ENCODE peak calls at places on chromosomes 3 and 15, in five cellular contexts. Y is mesenchymal stem cell, Q is aorta, X is colonic mucosa, J is suprapubic skin. I is an unnamed sample.

GRCh38 chr15:99474981-99475753 is 90.6 kb upstream of the MEF2A start:
- DNase-seq in J (no peak), Q (no peak), X (no peak), Y (peak), I (no peak)

GRCh38 chr3:14508966-14509795 is 31.0 kb downstream of the GRIP2 start:
- DNase-seq in Y (peak), X (peak), J (peak), Q (peak), I (peak)

GRCh38 chr15:58473720-58474119 is 41.9 kb downstream of the LIPC start:
- DNase-seq in J (no peak), Y (peak), Q (no peak), X (no peak), I (no peak)

GRCh38 chr15:78360426-78360825 is 20.3 kb downstream of the CRABP1 start:
- DNase-seq in Y (no peak), Q (no peak), J (no peak), X (no peak), I (no peak)

GRCh38 chr3:5646030-5646368 is 458.5 kb downstream of the EDEM1 start:
- DNase-seq in Q (no peak), J (no peak), X (no peak), Y (no peak), I (no peak)

GRCh38 chr3:9224490-9224889 is 25.0 kb downstream of the SRGAP3 start:
- DNase-seq in J (no peak), X (no peak), Q (no peak), Y (no peak), I (peak)

GRCh38 chr3:153714588-153715285 is 406.5 kb upstream of the ARHGEF26 start:
- DNase-seq in Y (no peak), Q (no peak), X (no peak), J (no peak), I (no peak)

GRCh38 chr3:187833799-187834578 is 88.7 kb upstream of the BCL6 start:
- DNase-seq in Y (no peak), J (no peak), Q (no peak), X (no peak), I (no peak)

GRCh38 chr3:55609230-55610100 is 122.4 kb upstream of the WNT5A start:
- DNase-seq in J (no peak), Q (no peak), Y (no peak), X (no peak), I (no peak)

GRCh38 chr3:17529677-17530076 is 212.8 kb downstream of the TBC1D5 start:
- DNase-seq in Y (no peak), J (no peak), X (no peak), Q (no peak), I (no peak)

GRCh38 chr3:32613183-32613582 is 42.5 kb upstream of the DYNC1LI1 start:
- DNase-seq in X (no peak), Q (no peak), J (no peak), Y (no peak), I (peak)

GRCh38 chr3:19937459-19938362 is 3.7 kb upstream of the EFHB start:
- DNase-seq in Q (no peak), Y (peak), J (no peak), X (no peak), I (no peak)

GRCh38 chr3:132228923-132229322 is 88.3 kb upstream of the ACP3 start:
- DNase-seq in Q (no peak), X (no peak), Y (peak), J (no peak), I (no peak)

GRCh38 chr15:35181538-35181937 is 96.4 kb upstream of the NANOGP8 start:
- DNase-seq in J (no peak), X (no peak), Y (peak), Q (no peak), I (peak)

GRCh38 chr15:80182611-80183210 is 29.9 kb downstream of the FAH start:
- DNase-seq in J (no peak), Q (no peak), X (no peak), Y (peak), I (peak)

GRCh38 chr3:111521881-111522280 is 20.1 kb upstream of the CD96 start:
- DNase-seq in J (no peak), X (no peak), Y (peak), Q (no peak), I (no peak)

GRCh38 chr3:143786229-143787199 is 61.8 kb downstream of the SLC9A9 start:
- DNase-seq in J (no peak), X (no peak), Q (peak), Y (no peak), I (peak)

GRCh38 chr3:125693887-125694286 is 98.6 kb upstream of the OSBPL11 start:
- DNase-seq in Q (no peak), J (no peak), Y (no peak), X (no peak), I (no peak)

GRCh38 chr3:36365829-36366228 is 14.5 kb upstream of the STAC start:
- DNase-seq in Q (no peak), J (no peak), X (no peak), Y (no peak), I (no peak)

GRCh38 chr3:36364260-36364659 is 16.0 kb upstream of the STAC start:
- DNase-seq in Y (no peak), X (no peak), J (no peak), Q (no peak), I (no peak)

GRCh38 chr3:36362216-36362615 is 18.1 kb upstream of the STAC start:
- DNase-seq in X (no peak), Q (no peak), Y (peak), J (no peak), I (no peak)

GRCh38 chr3:36366308-36366707 is 14.0 kb upstream of the STAC start:
- DNase-seq in Y (no peak), X (no peak), Q (no peak), J (no peak), I (no peak)

DNA sequence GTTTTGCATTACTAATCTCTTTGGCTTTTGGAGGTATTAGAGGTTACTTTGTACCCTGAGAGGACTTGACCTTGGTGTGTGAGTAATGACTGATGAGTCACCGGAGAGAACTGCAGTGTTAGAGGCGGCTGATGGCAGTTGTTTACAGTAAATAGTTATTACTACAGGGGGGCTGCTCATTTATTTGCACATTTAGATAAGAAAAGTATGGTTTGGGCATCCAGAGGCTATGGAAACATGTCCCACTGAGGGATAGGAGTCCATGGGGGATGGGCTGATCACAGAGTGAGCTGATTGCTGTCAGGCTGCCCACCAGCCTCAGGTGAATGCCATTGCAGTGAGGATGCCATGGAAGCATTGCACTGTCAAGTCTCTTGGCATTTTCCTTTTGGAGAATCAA is 17.3 kb upstream of the STAC start:
- DNase-seq in Q (no peak), Y (peak), X (no peak), J (no peak), I (no peak)
- H3K27ac ChIP-seq in Q (no peak), Y (peak), X (no peak), J (no peak), I (no peak)

DNA sequence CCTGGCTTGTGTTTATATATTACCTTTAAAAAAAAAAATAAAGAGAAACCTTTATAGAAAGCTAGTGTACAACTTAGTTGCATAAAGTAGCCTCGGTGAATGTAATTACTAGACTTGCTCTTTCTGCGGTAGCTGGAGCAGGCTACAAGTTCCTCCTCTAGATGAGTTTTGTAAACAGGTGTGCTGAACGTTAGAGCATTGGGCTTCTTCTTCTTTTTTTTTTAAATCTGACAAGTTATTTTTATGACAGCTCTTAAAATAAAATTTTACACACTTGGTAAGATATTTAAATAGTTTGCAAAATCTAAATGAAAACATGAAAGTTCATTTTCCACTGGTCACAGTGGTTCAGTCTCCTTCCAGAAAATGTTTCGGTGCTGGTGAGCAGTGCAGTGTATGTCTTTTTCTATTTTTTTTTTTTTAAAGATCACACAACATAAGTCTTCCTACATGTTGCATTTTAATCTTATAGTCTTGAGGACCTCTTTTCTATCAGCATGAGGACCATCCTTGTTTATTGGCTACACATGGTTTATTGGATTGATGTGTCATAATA is 3.0 kb downstream of the CCR9 start:
- DNase-seq in Y (no peak), X (no peak), Q (no peak), J (no peak), I (no peak)
- H3K4me3 ChIP-seq in Y (no peak), X (no peak), Q (no peak), J (no peak), I (no peak)

GRCh38 chr3:100105536-100105935 is 8.8 kb downstream of the FILIP1L start:
- DNase-seq in X (no peak), J (no peak), Y (peak), Q (no peak), I (no peak)

GRCh38 chr3:100106094-100106493 is 8.2 kb downstream of the FILIP1L start:
- DNase-seq in Q (no peak), X (no peak), Y (no peak), J (no peak), I (no peak)

GRCh38 chr3:100103558-100104441 is 10.5 kb downstream of the FILIP1L start:
- DNase-seq in J (no peak), Q (no peak), X (no peak), Y (peak), I (peak)

GRCh38 chr3:100104442-100104798 is 9.9 kb downstream of the FILIP1L start:
- DNase-seq in Y (no peak), Q (no peak), X (no peak), J (no peak), I (no peak)

GRCh38 chr3:100104817-100105413 is 9.4 kb downstream of the FILIP1L start:
- DNase-seq in Y (peak), J (no peak), X (no peak), Q (no peak), I (no peak)
- H3K27ac ChIP-seq in Y (peak), J (no peak), X (no peak), Q (peak), I (peak)

GRCh38 chr15:73926191-73927002 is at the start of gene LOXL1:
- DNase-seq in X (peak), Y (peak), Q (peak), J (no peak), I (peak)
- H3K4me3 ChIP-seq in X (peak), Y (peak), Q (peak), J (peak), I (peak)

I was measured in osteoblast.